ENCODE peak calls at places on chromosomes 4 and X, in eight cellular contexts. J, B, R, Q, C, K, N and P are unnamed samples.

GRCh38 chrX:147602297-147602696 is 309.4 kb upstream of the FMR1 start:
- DNase-seq in K (no peak), Q (no peak), N (no peak), R (no peak), C (no peak), J (no peak), B (no peak), P (no peak)

GRCh38 chrX:100687546-100687945 is 43.5 kb downstream of the SRPX2 start:
- DNase-seq in C (no peak), R (no peak), B (no peak), Q (no peak), N (no peak), J (no peak), K (no peak), P (no peak)

GRCh38 chr4:110733901-110734300 is 111.0 kb upstream of the PITX2 start:
- DNase-seq in C (no peak), B (no peak), J (no peak), K (no peak), Q (no peak), R (no peak), N (no peak), P (no peak)

GRCh38 chr4:146369446-146369845 is 152.3 kb downstream of the SLC10A7 start:
- DNase-seq in K (no peak), Q (no peak), C (no peak), B (no peak), N (no peak), J (no peak), R (no peak), P (no peak)

GRCh38 chr4:100525689-100526088 is 7.9 kb upstream of the EMCN start:
- DNase-seq in C (no peak), Q (no peak), J (no peak), N (no peak), K (no peak), B (no peak), R (no peak), P (no peak)

GRCh38 chr4:83889802-83890201 is 353.9 kb downstream of the GPAT3 start:
- DNase-seq in B (peak; percentile 30), J (no peak), K (no peak), C (no peak), Q (no peak), R (no peak), N (peak; percentile 7), P (no peak)

GRCh38 chr4:7158991-7159390 is 33.3 kb upstream of the SORCS2 start:
- DNase-seq in N (no peak), K (no peak), C (peak; percentile 14), Q (no peak), J (no peak), B (no peak), R (no peak), P (no peak)

GRCh38 chr4:22458112-22458511 is 57.8 kb downstream of the ADGRA3 start:
- DNase-seq in Q (no peak), B (no peak), K (no peak), J (no peak), R (no peak), C (no peak), N (no peak), P (peak; percentile 77)

GRCh38 chr4:29708473-29708872 is 1011.7 kb upstream of the PCDH7 start:
- DNase-seq in K (no peak), N (no peak), J (no peak), C (no peak), B (no peak), R (no peak), Q (no peak), P (no peak)

GRCh38 chr4:5747746-5748365 is 36.9 kb downstream of the EVC start:
- DNase-seq in Q (no peak), K (no peak), N (peak; percentile 96), B (peak; percentile 56), J (no peak), R (no peak), C (no peak), P (no peak)

GRCh38 chrX:101958139-101958538 is 26.3 kb upstream of the ZMAT1 start:
- DNase-seq in N (no peak), Q (no peak), B (no peak), C (no peak), R (no peak), J (no peak), K (no peak), P (no peak)